ENCODE peak calls at places on chromosomes 11 and 22, in four cellular contexts. One of them, this sample, is unnamed.

GRCh38 chr11:44032304-44033085 is 15.3 kb upstream of the ACCSL start:
- DNase-seq in esophagus squamous epithelium: no peak
- DNase-seq in HCT116: no peak
- DNase-seq in fibroblast of mammary gland: peak
- DNase-seq in this sample: no peak

GRCh38 chr11:19276859-19277808 is 36.4 kb upstream of the E2F8 start:
- DNase-seq in esophagus squamous epithelium: no peak
- DNase-seq in HCT116: no peak
- DNase-seq in fibroblast of mammary gland: peak
- DNase-seq in this sample: no peak

GRCh38 chr11:118206612-118207031 is 18.2 kb downstream of the JAML start:
- DNase-seq in HCT116: no peak
- DNase-seq in esophagus squamous epithelium: no peak
- DNase-seq in fibroblast of mammary gland: no peak
- DNase-seq in this sample: no peak

GRCh38 chr11:19673924-19674390 is 38.7 kb upstream of the NAV2 start:
- DNase-seq in fibroblast of mammary gland: peak
- DNase-seq in HCT116: no peak
- DNase-seq in esophagus squamous epithelium: no peak
- DNase-seq in this sample: no peak

GRCh38 chr11:79329561-79329960 is 111.3 kb downstream of the TENM4 start:
- DNase-seq in HCT116: no peak
- DNase-seq in fibroblast of mammary gland: no peak
- DNase-seq in esophagus squamous epithelium: no peak
- DNase-seq in this sample: no peak

GRCh38 chr11:10208045-10208674 is 85.9 kb downstream of the SBF2 start:
- DNase-seq in fibroblast of mammary gland: peak
- DNase-seq in HCT116: peak
- DNase-seq in esophagus squamous epithelium: no peak
- DNase-seq in this sample: no peak

GRCh38 chr11:9594267-9595046 is 21.0 kb downstream of the WEE1 start:
- DNase-seq in esophagus squamous epithelium: no peak
- DNase-seq in HCT116: no peak
- DNase-seq in fibroblast of mammary gland: no peak
- DNase-seq in this sample: no peak

GRCh38 chr22:38731703-38732161 is 24.1 kb downstream of the SUN2 start:
- DNase-seq in HCT116: no peak
- DNase-seq in fibroblast of mammary gland: no peak
- DNase-seq in esophagus squamous epithelium: no peak
- DNase-seq in this sample: no peak

GRCh38 chr11:125680747-125681146 is at the start of gene ACRV1:
- DNase-seq in HCT116: no peak
- DNase-seq in esophagus squamous epithelium: no peak
- DNase-seq in fibroblast of mammary gland: no peak
- DNase-seq in this sample: no peak

GRCh38 chr22:39318507-39319283 is 728 bp downstream of the RPL3 start:
- DNase-seq in esophagus squamous epithelium: no peak
- DNase-seq in HCT116: no peak
- DNase-seq in fibroblast of mammary gland: no peak
- DNase-seq in this sample: no peak

GRCh38 chr11:133896028-133896427 is 50.7 kb upstream of the SPATA19 start:
- DNase-seq in HCT116: no peak
- DNase-seq in fibroblast of mammary gland: no peak
- DNase-seq in esophagus squamous epithelium: no peak
- DNase-seq in this sample: no peak

GRCh38 chr22:35539910-35540599 is 576 bp upstream of the RASD2 start:
- DNase-seq in esophagus squamous epithelium: no peak
- DNase-seq in HCT116: no peak
- DNase-seq in fibroblast of mammary gland: no peak
- DNase-seq in this sample: peak

GRCh38 chr11:104152941-104153340 is 11.0 kb downstream of the PDGFD start:
- DNase-seq in fibroblast of mammary gland: no peak
- DNase-seq in HCT116: no peak
- DNase-seq in esophagus squamous epithelium: no peak
- DNase-seq in this sample: no peak

GRCh38 chr11:74683941-74684481 is 47.2 kb downstream of the CHRDL2 start:
- DNase-seq in esophagus squamous epithelium: no peak
- DNase-seq in HCT116: no peak
- DNase-seq in fibroblast of mammary gland: peak
- DNase-seq in this sample: no peak

GRCh38 chr11:37504066-37504611 is 906.1 kb upstream of the RAG2 start:
- DNase-seq in fibroblast of mammary gland: peak
- DNase-seq in esophagus squamous epithelium: no peak
- DNase-seq in HCT116: no peak
- DNase-seq in this sample: no peak

GRCh38 chr11:59426361-59427067 is at the start of gene OR5A2:
- DNase-seq in HCT116: no peak
- DNase-seq in esophagus squamous epithelium: no peak
- DNase-seq in fibroblast of mammary gland: no peak
- DNase-seq in this sample: no peak

GRCh38 chr22:37818397-37819099 is 4.6 kb upstream of the GALR3 start:
- DNase-seq in HCT116: no peak
- DNase-seq in fibroblast of mammary gland: peak
- DNase-seq in esophagus squamous epithelium: no peak
- DNase-seq in this sample: peak

GRCh38 chr22:47043835-47044721 is 281.6 kb downstream of the TBC1D22A start:
- DNase-seq in fibroblast of mammary gland: peak
- DNase-seq in esophagus squamous epithelium: no peak
- DNase-seq in HCT116: no peak
- DNase-seq in this sample: no peak

GRCh38 chr11:60165538-60165937 is 17.3 kb downstream of the MS4A6A start:
- DNase-seq in HCT116: no peak
- DNase-seq in esophagus squamous epithelium: no peak
- DNase-seq in fibroblast of mammary gland: no peak
- DNase-seq in this sample: no peak

GRCh38 chr22:50177537-50178470 is 7.3 kb downstream of the PANX2 start:
- DNase-seq in fibroblast of mammary gland: no peak
- DNase-seq in HCT116: no peak
- DNase-seq in esophagus squamous epithelium: no peak
- DNase-seq in this sample: no peak

GRCh38 chr11:97739892-97740782 is 1280.6 kb upstream of the CNTN5 start:
- DNase-seq in HCT116: no peak
- DNase-seq in esophagus squamous epithelium: no peak
- DNase-seq in fibroblast of mammary gland: peak
- DNase-seq in this sample: no peak

GRCh38 chr11:2377511-2378443 is 667 bp downstream of the CD81 start:
- DNase-seq in HCT116: no peak
- DNase-seq in fibroblast of mammary gland: peak
- DNase-seq in esophagus squamous epithelium: no peak
- DNase-seq in this sample: peak

DNA sequence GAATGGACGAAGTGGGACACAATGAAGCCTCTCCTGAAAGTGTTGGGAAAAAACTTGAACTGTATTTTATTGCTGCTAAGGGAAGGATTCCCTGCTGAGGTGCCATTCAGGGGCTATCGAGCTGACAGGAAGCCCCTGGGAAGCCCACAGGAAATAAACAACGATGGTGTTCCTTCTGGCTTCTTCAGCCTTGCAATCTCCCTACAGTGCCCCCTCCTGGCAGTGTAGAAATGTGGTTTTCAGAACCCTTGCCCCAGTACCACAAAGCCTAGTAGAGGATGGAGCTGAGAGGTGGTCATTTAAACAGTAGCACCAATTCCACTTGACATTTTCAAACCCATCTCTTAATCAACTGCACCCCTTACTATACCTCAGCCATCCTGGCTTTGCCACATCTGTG is 676.7 kb upstream of the ARHGAP42 start:
- DNase-seq in fibroblast of mammary gland: no peak
- DNase-seq in HCT116: no peak
- DNase-seq in esophagus squamous epithelium: no peak
- DNase-seq in this sample: peak
- TF ChIP-seq CTCF in fibroblast of mammary gland: no peak
- TF ChIP-seq CTCF in HCT116: no peak
- TF ChIP-seq CTCF in esophagus squamous epithelium: no peak
- TF ChIP-seq CTCF in this sample: no peak

GRCh38 chr11:113372317-113372716 is 15.3 kb upstream of the ANKK1 start:
- DNase-seq in esophagus squamous epithelium: no peak
- DNase-seq in fibroblast of mammary gland: no peak
- DNase-seq in HCT116: no peak
- DNase-seq in this sample: no peak
- TF ChIP-seq CTCF in esophagus squamous epithelium: no peak
- TF ChIP-seq CTCF in fibroblast of mammary gland: peak
- TF ChIP-seq CTCF in HCT116: no peak
- TF ChIP-seq CTCF in this sample: peak

GRCh38 chr11:127133061-127133460 is 132.5 kb upstream of the KIRREL3 start:
- DNase-seq in fibroblast of mammary gland: no peak
- DNase-seq in HCT116: no peak
- DNase-seq in esophagus squamous epithelium: no peak
- DNase-seq in this sample: no peak

GRCh38 chr11:127136438-127136837 is 135.9 kb upstream of the KIRREL3 start:
- DNase-seq in esophagus squamous epithelium: no peak
- DNase-seq in HCT116: no peak
- DNase-seq in fibroblast of mammary gland: no peak
- DNase-seq in this sample: no peak
- TF ChIP-seq CTCF in esophagus squamous epithelium: no peak
- TF ChIP-seq CTCF in HCT116: no peak
- TF ChIP-seq CTCF in fibroblast of mammary gland: no peak
- TF ChIP-seq CTCF in this sample: no peak

GRCh38 chr11:61826930-61827572 is 1.0 kb upstream of the FADS2 start:
- DNase-seq in esophagus squamous epithelium: no peak
- DNase-seq in fibroblast of mammary gland: no peak
- DNase-seq in HCT116: no peak
- DNase-seq in this sample: no peak

GRCh38 chr11:61828379-61828628 is 204 bp downstream of the FADS2 start:
- DNase-seq in fibroblast of mammary gland: no peak
- DNase-seq in esophagus squamous epithelium: no peak
- DNase-seq in HCT116: no peak
- DNase-seq in this sample: no peak

GRCh38 chr11:61828629-61829407 is 718 bp downstream of the FADS2 start:
- DNase-seq in esophagus squamous epithelium: no peak
- DNase-seq in fibroblast of mammary gland: peak
- DNase-seq in HCT116: no peak
- DNase-seq in this sample: peak

GRCh38 chr11:61829806-61830205 is 1.7 kb downstream of the FADS2 start:
- DNase-seq in HCT116: no peak
- DNase-seq in fibroblast of mammary gland: no peak
- DNase-seq in esophagus squamous epithelium: no peak
- DNase-seq in this sample: no peak

GRCh38 chr11:61827573-61828378 is at the start of gene FADS2:
- DNase-seq in esophagus squamous epithelium: peak
- DNase-seq in fibroblast of mammary gland: peak
- DNase-seq in HCT116: no peak
- DNase-seq in this sample: peak
- TF ChIP-seq CTCF in esophagus squamous epithelium: no peak
- TF ChIP-seq CTCF in fibroblast of mammary gland: no peak
- TF ChIP-seq CTCF in HCT116: no peak
- TF ChIP-seq CTCF in this sample: peak

DNA sequence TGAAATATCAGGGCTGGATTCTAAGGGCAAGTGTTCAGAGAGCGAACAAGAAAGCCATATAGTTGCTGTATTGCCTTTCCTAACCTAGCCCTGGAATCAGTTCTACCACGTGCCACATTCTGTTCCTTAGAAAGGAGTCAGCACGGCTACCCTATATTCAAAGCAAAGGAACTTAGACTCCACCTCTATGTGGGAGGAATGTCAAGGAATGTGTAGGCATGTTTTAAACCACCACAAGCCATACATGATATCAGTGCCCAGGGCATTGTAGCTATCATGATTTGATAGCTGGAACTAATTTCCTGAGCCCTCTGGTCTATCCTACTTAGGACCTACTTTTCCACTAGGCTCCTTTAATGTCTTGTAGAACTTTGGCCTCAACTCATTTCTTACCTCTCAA is 2.5 kb upstream of the EIF4ENIF1 start:
- DNase-seq in fibroblast of mammary gland: no peak
- DNase-seq in esophagus squamous epithelium: no peak
- DNase-seq in HCT116: no peak
- DNase-seq in this sample: no peak
- TF ChIP-seq CTCF in fibroblast of mammary gland: no peak
- TF ChIP-seq CTCF in esophagus squamous epithelium: no peak
- TF ChIP-seq CTCF in HCT116: no peak
- TF ChIP-seq CTCF in this sample: no peak

GRCh38 chr11:13152736-13153541 is 124.7 kb upstream of the BMAL1 start:
- DNase-seq in HCT116: no peak
- DNase-seq in fibroblast of mammary gland: peak
- DNase-seq in esophagus squamous epithelium: no peak
- DNase-seq in this sample: no peak
- TF ChIP-seq CTCF in HCT116: peak
- TF ChIP-seq CTCF in fibroblast of mammary gland: peak
- TF ChIP-seq CTCF in esophagus squamous epithelium: no peak
- TF ChIP-seq CTCF in this sample: no peak

GRCh38 chr22:43792905-43793304 is 19.2 kb downstream of the EFCAB6 start:
- DNase-seq in esophagus squamous epithelium: no peak
- DNase-seq in fibroblast of mammary gland: no peak
- DNase-seq in HCT116: no peak
- DNase-seq in this sample: no peak

GRCh38 chr22:43798492-43798891 is 13.6 kb downstream of the EFCAB6 start:
- DNase-seq in fibroblast of mammary gland: peak
- DNase-seq in esophagus squamous epithelium: no peak
- DNase-seq in HCT116: no peak
- DNase-seq in this sample: no peak

GRCh38 chr22:43795320-43795719 is 16.8 kb downstream of the EFCAB6 start:
- DNase-seq in HCT116: no peak
- DNase-seq in esophagus squamous epithelium: no peak
- DNase-seq in fibroblast of mammary gland: no peak
- DNase-seq in this sample: no peak

GRCh38 chr22:43800970-43801369 is 11.1 kb downstream of the EFCAB6 start:
- DNase-seq in HCT116: no peak
- DNase-seq in fibroblast of mammary gland: no peak
- DNase-seq in esophagus squamous epithelium: no peak
- DNase-seq in this sample: no peak

DNA sequence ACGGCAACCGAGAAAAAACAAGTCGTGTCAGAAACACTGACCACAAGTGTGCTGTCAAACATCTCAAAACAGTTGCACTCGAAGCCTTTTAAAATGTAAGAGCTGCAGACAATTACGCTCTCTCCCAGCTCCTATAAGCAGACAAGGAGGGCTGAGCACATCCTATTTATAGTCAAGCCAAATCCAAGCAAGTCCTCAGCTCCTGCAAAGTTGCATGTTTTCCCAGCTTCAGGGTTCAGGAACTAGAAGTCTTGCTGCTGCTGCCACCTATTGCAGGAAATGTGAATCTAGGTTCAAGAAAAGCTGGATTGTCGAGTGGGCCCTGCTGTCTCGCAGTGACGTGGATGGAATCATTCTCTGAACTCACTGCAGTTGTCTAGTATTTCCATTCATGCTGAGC is 15.5 kb downstream of the EFCAB6 start:
- DNase-seq in HCT116: peak
- DNase-seq in fibroblast of mammary gland: peak
- DNase-seq in esophagus squamous epithelium: no peak
- DNase-seq in this sample: peak
- TF ChIP-seq CTCF in HCT116: peak
- TF ChIP-seq CTCF in fibroblast of mammary gland: peak
- TF ChIP-seq CTCF in esophagus squamous epithelium: no peak
- TF ChIP-seq CTCF in this sample: no peak

This sample was measured in endothelial cell.